ENCODE peak calls at places on chromosomes 6 and 20, in four cellular contexts. P, E, K and M are unnamed samples.

GRCh38 chr20:51220293-51220706 is 197.4 kb upstream of the KCNG1 start:
- DNase-seq in P (no peak), E (no peak), K (peak), M (peak)

GRCh38 chr6:147954938-147955337 is 387.7 kb upstream of the SASH1 start:
- DNase-seq in P (no peak), E (no peak), K (no peak), M (no peak)

GRCh38 chr6:131014080-131014776 is 48.8 kb downstream of the EPB41L2 start:
- DNase-seq in P (no peak), E (no peak), K (no peak), M (no peak)

GRCh38 chr20:3697588-3698235 is 14.7 kb downstream of the SIGLEC1 start:
- DNase-seq in P (no peak), E (no peak), K (peak), M (no peak)

GRCh38 chr6:34146801-34147592 is 1.1 kb upstream of the GRM4 start:
- DNase-seq in P (no peak), E (peak), K (peak), M (no peak)

GRCh38 chr6:157954150-157955117 is 27.2 kb upstream of the SYNJ2 start:
- DNase-seq in P (no peak), E (peak), K (no peak), M (no peak)

GRCh38 chr6:64034331-64034730 is 398.7 kb downstream of the PHF3 start:
- DNase-seq in P (no peak), E (peak), K (no peak), M (no peak)

GRCh38 chr6:156890627-156891300 is 113.6 kb downstream of the ARID1B start:
- DNase-seq in P (no peak), E (peak), K (no peak), M (no peak)

GRCh38 chr6:79801362-79801761 is 146.0 kb downstream of the ELOVL4 start:
- DNase-seq in P (no peak), E (no peak), K (no peak), M (no peak)

GRCh38 chr6:166637806-166638458 is 10.9 kb upstream of the RPS6KA2 start:
- DNase-seq in P (no peak), E (no peak), K (no peak), M (no peak)

GRCh38 chr6:147142684-147143245 is 61.5 kb upstream of the STXBP5 start:
- DNase-seq in P (no peak), E (no peak), K (no peak), M (no peak)

GRCh38 chr6:68880050-68880449 is 245.0 kb downstream of the ADGRB3 start:
- DNase-seq in P (no peak), E (no peak), K (no peak), M (no peak)

GRCh38 chr6:55545791-55546190 is 33.2 kb downstream of the HMGCLL1 start:
- DNase-seq in P (no peak), E (no peak), K (no peak), M (no peak)

GRCh38 chr6:17725083-17725482 is 18.4 kb upstream of the NUP153 start:
- DNase-seq in P (peak), E (peak), K (no peak), M (no peak)

GRCh38 chr6:122712864-122713612 is 66.5 kb upstream of the FABP7 start:
- DNase-seq in P (no peak), E (peak), K (no peak), M (no peak)

GRCh38 chr6:149484733-149485700 is at the start of gene ZC3H12D:
- DNase-seq in P (peak), E (peak), K (peak), M (no peak)

GRCh38 chr6:65289491-65289890 is 417.5 kb downstream of the EYS start:
- DNase-seq in P (no peak), E (peak), K (no peak), M (no peak)

GRCh38 chr6:13275435-13275989 is 52.8 kb downstream of the TBC1D7 start:
- DNase-seq in P (no peak), E (no peak), K (no peak), M (no peak)

GRCh38 chr6:13274707-13275434 is 53.5 kb downstream of the TBC1D7 start:
- DNase-seq in P (no peak), E (no peak), K (no peak), M (no peak)

GRCh38 chr6:13273202-13273930 is 55.0 kb downstream of the TBC1D7 start:
- DNase-seq in P (no peak), E (no peak), K (no peak), M (no peak)

GRCh38 chr6:13272131-13273046 is 55.9 kb downstream of the TBC1D7 start:
- DNase-seq in P (peak), E (no peak), K (peak), M (no peak)

DNA sequence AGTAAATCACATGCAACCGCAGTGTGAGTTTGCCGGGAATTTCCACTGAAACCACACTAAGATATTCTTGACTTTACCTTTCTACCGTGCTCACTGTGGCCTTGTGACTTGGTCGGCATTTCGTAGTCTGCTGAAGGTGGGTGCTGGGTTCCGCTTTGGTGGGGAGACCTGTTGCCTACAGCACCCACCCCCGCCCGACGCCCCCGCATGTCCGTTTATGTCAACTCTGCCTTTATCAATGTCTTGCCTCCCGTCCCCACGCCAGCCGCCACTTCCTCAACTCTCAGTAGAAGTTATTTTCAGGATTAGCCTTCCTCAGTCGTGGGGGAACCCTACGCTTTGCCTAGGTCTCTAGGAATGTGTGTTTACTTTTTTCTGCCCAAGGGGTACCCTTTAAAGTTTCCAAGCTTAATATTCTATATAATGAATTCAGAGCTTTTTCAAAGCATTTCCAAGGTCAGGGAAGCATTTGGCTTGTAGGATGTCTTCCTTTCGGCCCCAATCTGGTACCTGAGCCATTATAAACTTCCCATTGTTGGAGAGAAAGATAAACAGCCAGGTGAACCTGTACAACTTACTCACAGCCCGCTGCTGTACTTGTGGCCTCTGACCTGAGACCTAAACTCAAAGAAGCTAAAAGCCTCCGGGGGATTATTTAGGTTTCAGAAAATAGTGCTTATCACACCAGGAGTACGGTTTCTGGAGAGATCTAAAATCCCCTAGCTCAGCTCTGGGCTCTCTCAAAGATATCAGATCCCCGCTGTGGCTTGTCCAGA is 54.2 kb downstream of the TBC1D7 start:
- DNase-seq in P (no peak), E (no peak), K (peak), M (no peak)
- TF ChIP-seq POLR2A in P (no peak), E (no peak), K (no peak), M (no peak)

GRCh38 chr20:62391165-62392076 is 4.5 kb downstream of the RPS21 start:
- DNase-seq in P (no peak), E (no peak), K (no peak), M (no peak)

GRCh38 chr20:62389601-62390087 is 2.7 kb downstream of the RPS21 start:
- DNase-seq in P (no peak), E (no peak), K (no peak), M (no peak)

GRCh38 chr20:62392077-62392418 is 5.1 kb downstream of the RPS21 start:
- DNase-seq in P (no peak), E (no peak), K (no peak), M (no peak)

GRCh38 chr20:62388839-62389600 is 2.1 kb downstream of the RPS21 start:
- DNase-seq in P (no peak), E (no peak), K (no peak), M (no peak)

GRCh38 chr20:62390306-62391164 is 3.6 kb downstream of the RPS21 start:
- DNase-seq in P (no peak), E (no peak), K (no peak), M (no peak)
- TF ChIP-seq POLR2A in P (no peak), E (peak), K (no peak), M (no peak)

DNA sequence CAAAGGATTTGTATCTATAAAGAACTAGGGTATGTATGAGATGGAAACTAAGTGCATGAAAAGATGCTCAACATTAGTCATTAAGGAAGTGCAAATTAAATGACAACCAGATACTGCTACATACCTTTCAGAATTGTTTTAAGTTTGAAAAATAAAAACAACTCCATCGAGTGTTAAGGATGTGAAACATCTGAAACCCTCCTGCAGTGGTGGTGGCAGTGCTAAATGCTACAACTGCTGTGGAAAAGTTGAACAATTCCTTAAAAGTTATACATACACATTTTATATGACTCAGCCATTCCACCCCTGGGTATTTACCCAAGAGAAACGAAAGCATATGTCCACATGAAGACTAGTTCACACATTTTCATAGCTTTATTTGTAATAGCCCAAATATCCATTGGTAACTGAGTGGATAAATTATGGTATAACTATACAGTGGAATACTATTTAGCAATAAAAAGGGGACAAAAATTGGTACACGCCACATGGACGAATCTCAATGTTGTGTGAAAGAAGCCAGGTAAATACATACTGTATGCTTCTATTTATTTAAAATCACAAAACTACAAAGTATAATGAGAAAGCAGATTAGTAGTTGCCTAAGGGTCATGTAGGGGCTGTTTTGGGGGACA is 10.6 kb downstream of the ARMH2 start:
- DNase-seq in P (no peak), E (peak), K (no peak), M (no peak)
- TF ChIP-seq POLR2A in P (no peak), E (no peak), K (no peak), M (no peak)

GRCh38 chr6:129416337-129416990 is 293.5 kb downstream of the ARHGAP18 start:
- DNase-seq in P (no peak), E (no peak), K (no peak), M (no peak)

GRCh38 chr6:129419324-129419723 is 290.7 kb downstream of the ARHGAP18 start:
- DNase-seq in P (no peak), E (no peak), K (no peak), M (no peak)

DNA sequence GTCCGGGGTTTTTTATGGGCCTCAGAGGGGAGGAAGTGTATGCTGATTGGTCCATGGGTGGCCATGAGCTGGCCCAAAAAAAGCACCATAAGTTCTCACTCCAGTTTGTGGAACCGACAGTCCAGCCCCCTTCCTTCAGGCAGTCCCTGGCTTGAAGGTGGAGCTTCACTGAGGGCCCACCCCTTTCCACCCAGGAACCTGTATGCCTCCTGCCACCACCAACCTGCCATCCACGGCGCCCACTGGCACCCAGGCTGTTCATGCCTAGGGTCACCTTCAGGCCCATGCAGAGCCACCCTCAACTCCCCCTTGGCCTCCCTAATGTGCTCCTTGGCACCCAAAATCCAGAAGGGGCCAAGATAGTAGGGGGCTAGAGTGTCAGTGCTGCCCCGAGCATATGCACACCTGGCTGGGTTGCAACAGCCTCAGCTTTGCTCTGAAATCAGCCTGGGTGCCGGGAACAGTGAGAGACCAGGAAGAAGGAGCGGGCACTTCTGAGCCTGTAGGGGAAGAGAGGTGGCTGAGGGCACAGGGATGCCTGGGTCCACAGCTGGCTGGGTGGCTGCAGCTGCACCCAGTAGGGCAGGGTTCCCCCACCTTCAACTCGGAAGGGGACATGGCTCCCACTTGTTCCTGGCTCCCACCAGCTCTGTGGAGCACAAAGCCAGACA is 292.4 kb downstream of the ARHGAP18 start:
- DNase-seq in P (no peak), E (no peak), K (no peak), M (no peak)
- TF ChIP-seq POLR2A in P (no peak), E (no peak), K (no peak), M (no peak)

GRCh38 chr6:32169211-32169610 is 4.8 kb downstream of the EGFL8 start:
- DNase-seq in P (no peak), E (no peak), K (peak), M (no peak)
- TF ChIP-seq POLR2A in P (no peak), E (no peak), K (no peak), M (no peak)

GRCh38 chr6:41932378-41932777 is 9.2 kb downstream of the CCND3 start:
- DNase-seq in P (no peak), E (no peak), K (no peak), M (no peak)
- TF ChIP-seq POLR2A in P (no peak), E (no peak), K (no peak), M (no peak)